ENCODE peak calls at places on chromosomes 16 and 17, in five cellular contexts. One of them, this sample, is unnamed.
A peak's percentile ranks its signal among the peaks of the same experiment; 100 is the strongest.

GRCh38 chr17:28551421-28552186 is 820 bp downstream of the UNC119 start:
- DNase-seq in activated effector memory CD4-positive, alpha-beta T cell treated with Interleukin-2 at 50 U/mL for 16 hours: no peak
- DNase-seq in AG04450: no peak
- DNase-seq in AML-193: no peak
- DNase-seq in midbrain: no peak
- DNase-seq in this sample: peak; percentile 31

GRCh38 chr16:46519063-46519462 is 102.1 kb downstream of the SHCBP1 start:
- DNase-seq in AML-193: no peak
- DNase-seq in activated effector memory CD4-positive, alpha-beta T cell treated with Interleukin-2 at 50 U/mL for 16 hours: no peak
- DNase-seq in midbrain: no peak
- DNase-seq in AG04450: no peak
- DNase-seq in this sample: no peak

GRCh38 chr17:11986939-11987329 is 10.3 kb downstream of the ZNF18 start:
- DNase-seq in activated effector memory CD4-positive, alpha-beta T cell treated with Interleukin-2 at 50 U/mL for 16 hours: no peak
- DNase-seq in AML-193: peak; percentile 0
- DNase-seq in AG04450: peak; percentile 13
- DNase-seq in midbrain: peak; percentile 59
- DNase-seq in this sample: peak; percentile 14

GRCh38 chr16:9219811-9220210 is 128.4 kb downstream of the HAPSTR1 start:
- DNase-seq in AML-193: no peak
- DNase-seq in activated effector memory CD4-positive, alpha-beta T cell treated with Interleukin-2 at 50 U/mL for 16 hours: no peak
- DNase-seq in AG04450: no peak
- DNase-seq in midbrain: no peak
- DNase-seq in this sample: no peak

GRCh38 chr16:77376358-77376757 is 58.5 kb downstream of the ADAMTS18 start:
- DNase-seq in AG04450: no peak
- DNase-seq in AML-193: no peak
- DNase-seq in midbrain: no peak
- DNase-seq in activated effector memory CD4-positive, alpha-beta T cell treated with Interleukin-2 at 50 U/mL for 16 hours: no peak
- DNase-seq in this sample: no peak

GRCh38 chr16:88809676-88810165 is 2.0 kb downstream of the APRT start:
- DNase-seq in AML-193: no peak
- DNase-seq in midbrain: no peak
- DNase-seq in AG04450: no peak
- DNase-seq in activated effector memory CD4-positive, alpha-beta T cell treated with Interleukin-2 at 50 U/mL for 16 hours: no peak
- DNase-seq in this sample: no peak

GRCh38 chr16:88868974-88869672 is 2.7 kb upstream of the PABPN1L start:
- DNase-seq in AG04450: no peak
- DNase-seq in midbrain: no peak
- DNase-seq in activated effector memory CD4-positive, alpha-beta T cell treated with Interleukin-2 at 50 U/mL for 16 hours: no peak
- DNase-seq in AML-193: no peak
- DNase-seq in this sample: no peak

GRCh38 chr16:67740391-67740790 is 21.3 kb upstream of the GFOD2 start:
- DNase-seq in midbrain: no peak
- DNase-seq in AML-193: no peak
- DNase-seq in activated effector memory CD4-positive, alpha-beta T cell treated with Interleukin-2 at 50 U/mL for 16 hours: no peak
- DNase-seq in AG04450: no peak
- DNase-seq in this sample: no peak

GRCh38 chr17:19346351-19347255 is 15.9 kb downstream of the B9D1 start:
- DNase-seq in midbrain: no peak
- DNase-seq in activated effector memory CD4-positive, alpha-beta T cell treated with Interleukin-2 at 50 U/mL for 16 hours: no peak
- DNase-seq in AG04450: peak; percentile 48
- DNase-seq in AML-193: no peak
- DNase-seq in this sample: peak; percentile 74

GRCh38 chr17:72984145-72984924 is 108.2 kb downstream of the SLC39A11 start:
- DNase-seq in AG04450: peak; percentile 80
- DNase-seq in activated effector memory CD4-positive, alpha-beta T cell treated with Interleukin-2 at 50 U/mL for 16 hours: no peak
- DNase-seq in midbrain: no peak
- DNase-seq in AML-193: no peak
- DNase-seq in this sample: no peak

GRCh38 chr16:50252874-50253510 is 13.4 kb upstream of the ADCY7 start:
- DNase-seq in activated effector memory CD4-positive, alpha-beta T cell treated with Interleukin-2 at 50 U/mL for 16 hours: no peak
- DNase-seq in AML-193: no peak
- DNase-seq in AG04450: no peak
- DNase-seq in midbrain: no peak
- DNase-seq in this sample: no peak

GRCh38 chr16:28555593-28555992 is 1.9 kb downstream of the SGF29 start:
- DNase-seq in midbrain: no peak
- DNase-seq in AG04450: no peak
- DNase-seq in activated effector memory CD4-positive, alpha-beta T cell treated with Interleukin-2 at 50 U/mL for 16 hours: no peak
- DNase-seq in AML-193: no peak
- DNase-seq in this sample: no peak

GRCh38 chr16:23863511-23864422 is 28.0 kb downstream of the PRKCB start:
- DNase-seq in AG04450: no peak
- DNase-seq in activated effector memory CD4-positive, alpha-beta T cell treated with Interleukin-2 at 50 U/mL for 16 hours: no peak
- DNase-seq in midbrain: peak; percentile 21
- DNase-seq in AML-193: peak; percentile 98
- DNase-seq in this sample: no peak

GRCh38 chr16:79612207-79612606 is 11.7 kb upstream of the MAF start:
- DNase-seq in AG04450: no peak
- DNase-seq in AML-193: no peak
- DNase-seq in activated effector memory CD4-positive, alpha-beta T cell treated with Interleukin-2 at 50 U/mL for 16 hours: no peak
- DNase-seq in midbrain: no peak
- DNase-seq in this sample: no peak

GRCh38 chr16:11183951-11184350 is 72.1 kb downstream of the SOCS1 start:
- DNase-seq in AML-193: no peak
- DNase-seq in activated effector memory CD4-positive, alpha-beta T cell treated with Interleukin-2 at 50 U/mL for 16 hours: no peak
- DNase-seq in midbrain: no peak
- DNase-seq in AG04450: no peak
- DNase-seq in this sample: no peak

GRCh38 chr17:57553525-57553924 is 191.6 kb downstream of the CCDC182 start:
- DNase-seq in activated effector memory CD4-positive, alpha-beta T cell treated with Interleukin-2 at 50 U/mL for 16 hours: no peak
- DNase-seq in midbrain: no peak
- DNase-seq in AML-193: no peak
- DNase-seq in AG04450: peak; percentile 55
- DNase-seq in this sample: no peak

GRCh38 chr17:17983776-17984175 is 11.1 kb downstream of the DRC3 start:
- DNase-seq in AML-193: no peak
- DNase-seq in AG04450: no peak
- DNase-seq in activated effector memory CD4-positive, alpha-beta T cell treated with Interleukin-2 at 50 U/mL for 16 hours: no peak
- DNase-seq in midbrain: no peak
- DNase-seq in this sample: no peak

This sample was measured in head of caudate nucleus.